ENCODE peak calls at places on chromosomes 12 and 14, in nine cellular contexts. O, I, S, M, Z, R, K, T and L are unnamed samples.

GRCh38 chr14:51396222-51396815 is 156.3 kb downstream of the TMX1 start:
- DNase-seq in S (peak; percentile 78), R (no peak), O (no peak), I (peak; percentile 74), M (no peak), Z (no peak), T (no peak), K (no peak), L (no peak)

GRCh38 chr14:75513911-75514672 is 8.2 kb upstream of the BATF start:
- DNase-seq in K (peak; percentile 72), T (no peak), R (no peak), I (no peak), S (no peak), O (peak; percentile 21), Z (no peak), M (no peak), L (no peak)

GRCh38 chr12:20220339-20220738 is 148.0 kb upstream of the PDE3A start:
- DNase-seq in T (no peak), K (peak; percentile 5), Z (no peak), R (peak; percentile 36), O (peak; percentile 69), S (no peak), M (no peak), I (peak; percentile 56), L (no peak)

GRCh38 chr14:91381801-91382670 is 35.6 kb downstream of the CCDC88C start:
- DNase-seq in R (no peak), Z (no peak), M (no peak), K (no peak), T (peak; percentile 43), S (no peak), O (no peak), I (no peak), L (no peak)

GRCh38 chr14:88503754-88504406 is 50.9 kb downstream of the PTPN21 start:
- DNase-seq in S (no peak), K (no peak), T (no peak), R (no peak), Z (no peak), M (no peak), I (no peak), O (no peak), L (no peak)

GRCh38 chr12:66905201-66905600 is 226.3 kb upstream of the GRIP1 start:
- DNase-seq in K (no peak), R (no peak), M (no peak), T (no peak), S (no peak), O (no peak), Z (no peak), I (no peak), L (no peak)

GRCh38 chr12:110403975-110404675 is 617 bp upstream of the ANAPC7 start:
- DNase-seq in R (peak; percentile 45), S (peak; percentile 32), M (peak; percentile 68), K (no peak), Z (peak; percentile 87), I (peak; percentile 86), T (peak; percentile 91), O (peak; percentile 90), L (peak; percentile 74)

GRCh38 chr12:111443586-111443985 is 37.9 kb downstream of the SH2B3 start:
- DNase-seq in Z (no peak), I (no peak), K (no peak), O (no peak), M (no peak), T (no peak), R (no peak), S (no peak), L (no peak)

GRCh38 chr12:6697584-6698351 is 2.8 kb downstream of the PIANP start:
- DNase-seq in O (peak; percentile 85), I (peak; percentile 76), S (no peak), M (peak; percentile 45), K (no peak), Z (peak; percentile 75), R (peak; percentile 45), T (peak; percentile 40), L (no peak)

GRCh38 chr12:75560167-75560566 is 48.8 kb upstream of the KRR1 start:
- DNase-seq in I (peak; percentile 57), K (no peak), M (peak; percentile 68), R (no peak), O (peak; percentile 17), S (no peak), Z (peak; percentile 7), T (no peak), L (no peak)

GRCh38 chr12:9076733-9077575 is 38.8 kb downstream of the A2M start:
- DNase-seq in Z (no peak), I (no peak), T (no peak), R (no peak), O (peak; percentile 2), S (no peak), M (no peak), K (no peak), L (no peak)

GRCh38 chr12:119990382-119990874 is 1.4 kb downstream of the BICDL1 start:
- DNase-seq in Z (no peak), I (no peak), M (no peak), R (no peak), K (no peak), O (peak; percentile 19), T (no peak), S (no peak), L (no peak)

GRCh38 chr14:21104448-21105060 is 3.7 kb downstream of the TMEM253 start:
- DNase-seq in S (peak; percentile 69), M (no peak), K (no peak), Z (peak; percentile 75), R (peak; percentile 72), O (peak; percentile 87), T (peak; percentile 29), I (peak; percentile 87), L (peak; percentile 76)

GRCh38 chr14:21106506-21107359 is 5.9 kb downstream of the TMEM253 start:
- DNase-seq in S (peak; percentile 61), T (peak; percentile 40), M (peak; percentile 84), I (peak; percentile 87), R (peak; percentile 79), Z (peak; percentile 71), O (peak; percentile 93), K (no peak), L (peak; percentile 63)

GRCh38 chr14:21105095-21105494 is 4.2 kb downstream of the TMEM253 start:
- DNase-seq in R (no peak), K (no peak), O (no peak), I (no peak), Z (no peak), T (no peak), M (no peak), S (no peak), L (no peak)

GRCh38 chr14:21107360-21107781 is 6.5 kb downstream of the TMEM253 start:
- DNase-seq in S (no peak), T (peak; percentile 31), M (no peak), Z (no peak), O (no peak), K (no peak), I (peak; percentile 73), R (peak; percentile 51), L (no peak)

DNA sequence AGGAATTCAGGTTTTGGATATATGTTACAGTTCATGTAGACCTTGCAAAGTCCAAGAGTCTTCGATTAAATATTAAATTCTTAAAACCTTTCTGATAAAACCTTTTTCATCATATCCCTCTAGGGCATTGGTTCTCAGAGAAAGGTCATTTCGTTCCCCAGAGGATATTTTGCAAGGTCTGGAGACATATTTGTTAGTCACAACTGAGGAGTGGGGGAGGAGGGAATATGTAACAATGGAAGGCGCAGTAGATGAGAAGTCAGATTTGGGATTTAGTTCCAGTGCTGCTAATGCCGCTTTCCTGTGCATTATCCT is 5.3 kb downstream of the TMEM253 start:
- DNase-seq in Z (no peak), T (no peak), O (no peak), K (no peak), S (no peak), R (no peak), I (peak; percentile 41), M (no peak), L (peak; percentile 55)
- TF ChIP-seq REST in Z (no peak), T (no peak), O (no peak), K (no peak), S (no peak), R (no peak), I (no peak), M (no peak), L (no peak)

GRCh38 chr14:31660728-31661127 is 99.5 kb downstream of the NUBPL start:
- DNase-seq in M (no peak), R (no peak), K (no peak), Z (no peak), O (no peak), I (no peak), T (no peak), S (no peak), L (no peak)

GRCh38 chr14:31657917-31658316 is 96.7 kb downstream of the NUBPL start:
- DNase-seq in O (no peak), T (no peak), I (no peak), M (no peak), Z (no peak), K (no peak), R (no peak), S (no peak), L (no peak)

GRCh38 chr14:31659278-31659677 is 98.1 kb downstream of the NUBPL start:
- DNase-seq in K (no peak), R (no peak), S (no peak), Z (no peak), O (no peak), T (no peak), M (no peak), I (no peak), L (no peak)

DNA sequence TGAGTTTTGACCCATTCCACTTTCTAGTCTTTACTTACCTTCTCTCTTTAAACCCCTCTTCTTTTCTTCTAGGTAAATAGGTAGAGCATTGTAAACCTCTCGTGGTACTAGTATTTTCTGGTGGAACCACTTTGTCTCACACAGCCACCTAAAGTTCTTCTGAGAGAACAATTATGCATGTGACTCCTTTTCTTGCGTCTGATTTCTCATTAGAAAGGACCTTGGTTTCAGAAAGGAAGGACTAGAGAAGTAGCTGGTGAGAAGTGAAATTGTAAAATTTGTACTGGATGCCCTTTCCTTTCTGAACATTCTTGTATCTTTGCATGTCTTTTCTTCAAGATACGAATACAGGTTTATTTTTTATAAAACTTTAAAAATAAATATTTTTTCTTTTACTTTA is 99.0 kb downstream of the NUBPL start:
- DNase-seq in S (no peak), O (no peak), K (peak; percentile 15), M (no peak), R (no peak), I (no peak), Z (no peak), T (no peak), L (no peak)
- H3K27ac ChIP-seq in S (no peak overlapping the region), O (no peak overlapping the region), K (no peak overlapping the region), M (no peak overlapping the region), R (no peak overlapping the region), I (no peak overlapping the region), Z (no peak overlapping the region), T (no peak overlapping the region), L (no peak overlapping the region)

GRCh38 chr12:70733385-70733784 is 96.2 kb upstream of the PTPRB start:
- DNase-seq in O (peak; percentile 83), S (peak; percentile 45), M (peak; percentile 63), K (peak; percentile 5), T (peak; percentile 72), Z (peak; percentile 69), R (peak; percentile 76), I (peak; percentile 73), L (peak; percentile 29)
- TF ChIP-seq REST in O (no peak), S (no peak), M (no peak), K (no peak), T (no peak), Z (no peak), R (no peak), I (no peak), L (no peak)

DNA sequence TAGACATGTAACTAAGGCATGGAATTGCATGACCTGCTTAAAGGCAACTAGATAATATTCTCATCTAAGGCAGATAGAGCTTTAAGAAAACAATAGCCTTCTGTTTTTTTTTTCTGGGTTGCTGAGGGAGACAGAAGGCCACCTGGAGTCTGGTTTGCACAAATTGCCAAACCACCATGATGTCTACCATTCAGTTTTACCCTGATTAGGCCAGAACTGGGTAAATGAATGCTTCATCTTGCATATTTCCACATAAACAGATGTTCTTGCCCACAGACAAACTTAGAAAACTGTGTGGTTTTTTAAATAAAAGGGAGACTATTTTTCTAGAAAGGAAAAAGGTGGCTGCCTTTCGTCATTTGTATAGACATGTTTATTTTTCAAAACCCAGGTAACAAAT is 278.7 kb upstream of the PRICKLE1 start:
- DNase-seq in S (no peak), O (no peak), K (no peak), T (no peak), Z (no peak), I (no peak), M (no peak), R (no peak), L (no peak)
- H3K27ac ChIP-seq in S (no peak overlapping the region), O (no peak overlapping the region), K (no peak overlapping the region), T (no peak overlapping the region), Z (no peak overlapping the region), I (no peak overlapping the region), M (no peak overlapping the region), R (no peak overlapping the region), L (no peak overlapping the region)